ENCODE peak calls at places on chromosomes 7 and 10, in five cellular contexts. W, Z, R, C and B are unnamed samples.

GRCh38 chr10:95241533-95241932 is 47.5 kb downstream of the ACSM6 start:
- DNase-seq in W (no peak), Z (no peak), R (no peak), C (no peak), B (peak; percentile 27)

GRCh38 chr10:97543025-97543546 is 29.5 kb upstream of the ANKRD2 start:
- DNase-seq in W (no peak), Z (peak; percentile 59), R (peak; percentile 50), C (peak; percentile 85), B (peak; percentile 47)

GRCh38 chr10:119724630-119725549 is 960 bp upstream of the INPP5F start:
- DNase-seq in W (no peak), Z (peak; percentile 55), R (peak; percentile 37), C (no peak), B (peak; percentile 51)

GRCh38 chr7:31092606-31093005 is 40.5 kb downstream of the ADCYAP1R1 start:
- DNase-seq in W (no peak), Z (no peak), R (no peak), C (no peak), B (no peak)

GRCh38 chr7:132321387-132321786 is 254.9 kb downstream of the PLXNA4 start:
- DNase-seq in W (peak; percentile 76), Z (peak; percentile 26), R (no peak), C (no peak), B (no peak)

GRCh38 chr7:120033114-120033513 is 239.9 kb upstream of the KCND2 start:
- DNase-seq in W (no peak), Z (no peak), R (no peak), C (no peak), B (no peak)

GRCh38 chr10:116689096-116689495 is 53.3 kb downstream of the HSPA12A start:
- DNase-seq in W (no peak), Z (no peak), R (no peak), C (no peak), B (no peak)

GRCh38 chr7:38102486-38102885 is 75.6 kb upstream of the STARD3NL start:
- DNase-seq in W (no peak), Z (no peak), R (no peak), C (no peak), B (no peak)

GRCh38 chr7:133009853-133010252 is 72.0 kb downstream of the CHCHD3 start:
- DNase-seq in W (no peak), Z (no peak), R (no peak), C (no peak), B (no peak)

GRCh38 chr10:93993782-93994668 is at the start of gene PLCE1:
- DNase-seq in W (peak; percentile 88), Z (peak; percentile 68), R (no peak), C (no peak), B (peak; percentile 34)

GRCh38 chr10:64036306-64036930 is 515.2 kb downstream of the REEP3 start:
- DNase-seq in W (no peak), Z (no peak), R (no peak), C (no peak), B (no peak)

GRCh38 chr10:74929197-74929596 is 102.8 kb downstream of the KAT6B start:
- DNase-seq in W (no peak), Z (no peak), R (no peak), C (no peak), B (no peak)

GRCh38 chr10:125061557-125062243 is 98.7 kb downstream of the CTBP2 start:
- DNase-seq in W (no peak), Z (no peak), R (no peak), C (no peak), B (no peak)

GRCh38 chr7:37510043-37510634 is 61.5 kb upstream of the ELMO1 start:
- DNase-seq in W (peak; percentile 40), Z (peak; percentile 29), R (peak; percentile 4), C (no peak), B (no peak)

GRCh38 chr10:87931836-87932230 is 68.4 kb downstream of the PTEN start:
- DNase-seq in W (no peak), Z (no peak), R (no peak), C (peak; percentile 24), B (no peak)

GRCh38 chr10:82440775-82441174 is 565.8 kb downstream of the NRG3 start:
- DNase-seq in W (no peak), Z (no peak), R (no peak), C (no peak), B (no peak)

GRCh38 chr10:98611432-98611831 is 164.7 kb upstream of the HPS1 start:
- DNase-seq in W (no peak), Z (no peak), R (no peak), C (no peak), B (peak; percentile 70)

GRCh38 chr7:1064581-1064980 is 20.2 kb downstream of the GPR146 start:
- DNase-seq in W (no peak), Z (no peak), R (no peak), C (no peak), B (no peak)
- TF ChIP-seq JUND in W (no peak), Z (no peak), R (no peak), C (no peak), B (no peak)

GRCh38 chr7:25522727-25523126 is 294.4 kb upstream of the NPVF start:
- DNase-seq in W (no peak), Z (no peak), R (no peak), C (no peak), B (no peak)
- TF ChIP-seq JUND in W (no peak), Z (no peak), R (no peak), C (no peak), B (no peak)

GRCh38 chr7:139913555-139914135 is 84.6 kb downstream of the TBXAS1 start:
- DNase-seq in W (no peak), Z (no peak), R (no peak), C (no peak), B (no peak)
- TF ChIP-seq JUND in W (no peak), Z (no peak), R (no peak), C (no peak), B (no peak)

DNA sequence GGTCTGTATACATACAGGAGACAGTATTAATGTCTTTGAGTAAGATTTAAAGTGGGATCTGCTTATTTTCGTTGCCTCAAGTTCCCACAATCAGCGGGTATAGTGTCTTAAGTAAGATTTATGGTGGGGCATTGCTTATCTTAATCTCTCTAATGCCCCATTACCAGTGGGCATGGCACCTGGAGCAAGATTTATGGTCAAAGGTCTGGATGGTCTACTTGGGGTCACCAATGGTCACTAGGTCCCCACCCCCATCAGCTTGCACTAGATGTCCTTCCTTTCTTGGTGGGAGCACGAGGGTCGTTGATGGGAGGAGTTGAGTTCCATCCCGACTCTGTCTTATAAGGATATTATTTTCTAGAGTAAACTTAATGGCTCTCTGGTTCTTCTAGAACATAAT is 318.1 kb upstream of the MBL2 start:
- DNase-seq in W (no peak), Z (no peak), R (no peak), C (no peak), B (no peak)
- TF ChIP-seq JUND in W (no peak), Z (no peak), R (no peak), C (no peak), B (no peak)